ENCODE peak calls at places on chromosomes 3 and 15, in six cellular contexts. C, B, D, I, K and Y are unnamed samples.

GRCh38 chr15:43828061-43828657 is 1.4 kb downstream of the WDR76 start:
- DNase-seq in C (peak; percentile 21), B (no peak), D (peak; percentile 64), I (no peak), K (no peak), Y (no peak)

GRCh38 chr3:72606005-72606800 is 242.0 kb downstream of the SHQ1 start:
- DNase-seq in C (no peak), B (no peak), D (no peak), I (no peak), K (no peak), Y (no peak)

GRCh38 chr15:71325461-71325860 is 210.2 kb downstream of the THSD4 start:
- DNase-seq in C (peak; percentile 66), B (no peak), D (no peak), I (peak; percentile 29), K (no peak), Y (peak; percentile 17)

GRCh38 chr15:77014137-77015081 is 19.5 kb downstream of the PSTPIP1 start:
- DNase-seq in C (no peak), B (no peak), D (no peak), I (no peak), K (peak; percentile 47), Y (no peak)

GRCh38 chr3:183428140-183429023 is at the start of gene MCF2L2:
- DNase-seq in C (peak; percentile 35), B (no peak), D (peak; percentile 81), I (peak; percentile 18), K (peak; percentile 80), Y (peak; percentile 44)

GRCh38 chr3:17894434-17895060 is 152.1 kb upstream of the TBC1D5 start:
- DNase-seq in C (peak; percentile 80), B (no peak), D (peak; percentile 76), I (peak; percentile 76), K (no peak), Y (peak; percentile 81)

GRCh38 chr3:85571835-85572234 is 613.0 kb downstream of the CADM2 start:
- DNase-seq in C (peak; percentile 68), B (no peak), D (no peak), I (no peak), K (no peak), Y (peak; percentile 65)

GRCh38 chr3:86982883-86983282 is 8.1 kb downstream of the VGLL3 start:
- DNase-seq in C (peak; percentile 89), B (no peak), D (no peak), I (peak; percentile 53), K (no peak), Y (no peak)

GRCh38 chr15:58731756-58732535 is 17.6 kb downstream of the ADAM10 start:
- DNase-seq in C (peak; percentile 89), B (no peak), D (no peak), I (peak; percentile 74), K (no peak), Y (peak; percentile 75)

GRCh38 chr3:179558742-179559364 is 3.9 kb upstream of the ACTL6A start:
- DNase-seq in C (peak; percentile 94), B (peak; percentile 12), D (peak; percentile 77), I (peak; percentile 80), K (peak; percentile 59), Y (peak; percentile 80)

GRCh38 chr3:44065741-44066140 is 175.9 kb upstream of the TOPAZ1 start:
- DNase-seq in C (peak; percentile 28), B (no peak), D (no peak), I (no peak), K (no peak), Y (no peak)

GRCh38 chr3:52532838-52533622 is 627 bp downstream of the NT5DC2 start:
- DNase-seq in C (peak; percentile 31), B (no peak), D (peak; percentile 43), I (peak; percentile 18), K (no peak), Y (no peak)

GRCh38 chr15:66184936-66185790 is 68.4 kb downstream of the MEGF11 start:
- DNase-seq in C (no peak), B (no peak), D (no peak), I (no peak), K (no peak), Y (no peak)

GRCh38 chr15:42144841-42145375 is 11.5 kb downstream of the PLA2G4F start:
- DNase-seq in C (no peak), B (no peak), D (no peak), I (no peak), K (no peak), Y (no peak)

GRCh38 chr3:143507735-143508580 is 340.3 kb downstream of the SLC9A9 start:
- DNase-seq in C (peak; percentile 87), B (no peak), D (no peak), I (peak; percentile 84), K (peak; percentile 28), Y (peak; percentile 82)

GRCh38 chr15:25862087-25862468 is 1.0 kb downstream of the ATP10A start:
- DNase-seq in C (no peak), B (no peak), D (no peak), I (no peak), K (no peak), Y (no peak)

GRCh38 chr15:46232471-46232870 is 597.6 kb downstream of the SQOR start:
- DNase-seq in C (no peak), B (no peak), D (no peak), I (no peak), K (no peak), Y (no peak)

GRCh38 chr15:31157644-31158069 is 56.1 kb upstream of the TRPM1 start:
- DNase-seq in C (peak; percentile 48), B (no peak), D (no peak), I (no peak), K (no peak), Y (no peak)

DNA sequence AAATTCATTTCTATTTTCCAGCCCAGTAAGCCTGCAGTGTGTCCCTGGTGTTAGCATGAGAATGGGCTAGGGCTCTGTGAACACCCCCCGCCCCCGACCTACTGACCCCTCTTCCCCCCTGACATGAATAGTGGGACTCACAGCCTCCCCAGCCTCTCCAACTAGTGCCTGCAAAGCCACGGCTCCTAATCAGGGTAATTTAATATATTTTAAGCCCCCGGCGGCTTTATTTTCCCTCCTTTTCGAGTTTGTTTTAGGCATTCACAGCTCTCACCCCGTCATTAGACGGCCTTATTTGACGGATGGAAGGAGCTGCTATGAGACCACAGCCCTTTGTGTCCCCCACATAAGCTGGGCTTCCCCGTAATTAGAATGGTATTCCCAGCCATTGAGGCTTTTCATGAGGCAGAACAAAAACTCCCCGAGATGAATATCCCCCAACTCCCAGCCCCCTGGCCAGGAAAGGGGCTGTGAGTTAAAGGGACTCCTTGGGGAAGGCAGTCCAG is 78.3 kb upstream of the POLG start:
- DNase-seq in C (no peak), B (no peak), D (no peak), I (no peak), K (no peak), Y (no peak)
- H3K4me3 ChIP-seq in C (no peak overlapping the region), B (no peak overlapping the region), D (no peak overlapping the region), I (no peak overlapping the region), K (no peak overlapping the region), Y (no peak overlapping the region)

DNA sequence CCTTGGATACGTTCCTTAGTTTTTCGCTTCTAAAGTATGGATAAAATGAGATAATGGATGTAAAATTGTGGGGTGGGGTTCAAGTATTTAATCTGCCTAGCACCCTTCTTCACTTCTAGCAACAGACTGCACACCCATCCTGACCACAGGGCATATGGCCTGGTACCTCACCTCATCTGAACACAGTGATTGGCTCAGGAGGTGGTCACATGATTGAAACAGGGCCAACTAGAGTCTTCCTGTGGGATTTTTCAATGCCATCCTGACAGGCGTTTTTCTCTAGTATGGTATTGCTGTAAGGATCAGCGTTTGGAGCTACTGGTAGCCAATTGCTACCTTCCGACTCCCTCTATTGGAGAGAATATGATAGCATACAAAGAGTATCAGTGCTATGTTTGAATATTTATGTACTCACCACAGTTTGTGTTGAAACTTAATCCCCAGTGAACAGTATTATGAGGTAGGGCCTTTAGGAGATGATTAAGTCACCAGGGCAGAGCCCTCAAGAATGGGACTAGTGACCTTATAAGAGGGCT is 172.2 kb downstream of the PPM1L start:
- DNase-seq in C (peak; percentile 13), B (no peak), D (peak; percentile 1), I (no peak), K (no peak), Y (peak; percentile 9)
- TF ChIP-seq CTCF in C (peak; percentile 38), B (peak; percentile 40), D (peak; percentile 50), I (peak; percentile 19), K (no peak), Y (peak; percentile 34)

DNA sequence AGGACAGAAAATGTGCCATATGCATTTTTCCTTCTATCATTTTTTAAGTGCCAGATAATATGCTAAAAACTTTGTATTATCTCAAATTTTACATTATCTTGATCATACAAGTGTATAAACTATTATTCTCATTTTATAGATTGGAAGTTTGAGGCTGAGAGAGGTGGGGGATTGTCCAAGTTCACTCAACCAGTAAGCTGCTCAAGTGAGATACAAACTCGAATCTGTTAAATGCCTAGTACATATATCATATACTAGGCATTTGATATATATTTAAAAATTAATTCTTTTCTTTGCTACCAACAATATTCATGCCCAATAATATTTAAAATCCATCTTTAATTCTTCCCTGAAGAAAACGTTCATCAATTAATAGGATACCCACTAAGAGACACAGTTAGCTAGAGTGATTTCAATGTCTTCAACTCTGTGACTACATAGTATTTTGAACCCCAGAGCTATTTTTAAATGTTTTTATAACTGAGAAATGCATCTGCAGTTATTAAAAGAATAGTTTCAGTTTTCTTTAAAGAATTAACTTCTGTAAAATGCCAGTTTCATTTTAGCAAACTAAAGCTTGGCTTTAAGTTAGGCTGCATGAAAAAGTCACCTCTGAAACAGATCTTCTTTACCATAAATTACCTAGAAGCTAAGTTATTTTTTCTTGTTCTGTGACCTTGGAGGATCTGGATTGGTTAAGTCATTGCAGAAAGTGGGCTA is 40.4 kb downstream of the IQCB1 start:
- DNase-seq in C (no peak), B (no peak), D (peak; percentile 61), I (no peak), K (no peak), Y (no peak)
- H3K4me3 ChIP-seq in C (no peak overlapping the region), B (peak overlapping the region; percentile 18), D (peak overlapping the region; percentile 49), I (no peak overlapping the region), K (no peak overlapping the region), Y (no peak overlapping the region)

DNA sequence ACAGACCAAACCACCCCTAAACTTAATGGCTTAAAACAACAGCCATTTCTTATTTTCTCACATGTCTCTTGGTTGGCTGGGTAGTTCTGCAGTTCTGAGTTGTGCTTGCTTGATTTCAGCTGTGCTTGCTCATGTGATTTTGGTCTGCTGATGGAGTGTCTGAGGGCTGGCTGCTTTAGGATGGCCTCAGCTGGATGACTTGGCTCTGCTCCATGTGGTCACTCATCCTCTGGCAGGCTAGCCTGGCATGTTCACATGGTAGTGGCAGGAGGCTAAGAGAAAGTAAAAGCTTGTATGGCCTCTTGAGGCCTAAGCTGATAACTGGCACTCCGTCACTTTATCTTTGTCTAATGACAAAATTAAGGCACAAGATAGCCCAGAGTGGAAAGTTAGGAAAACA is 4.1 kb downstream of the SV2B start:
- DNase-seq in C (no peak), B (no peak), D (no peak), I (no peak), K (peak; percentile 51), Y (no peak)
- TF ChIP-seq CTCF in C (no peak), B (no peak), D (no peak), I (no peak), K (no peak), Y (no peak)